ENCODE peak calls at places on chromosome 18, in six cellular contexts. N is A549; R is NT2/D1; D is 8988T; Y is esophagus muscularis mucosa; J is stimulated activated CD4-positive, alpha-beta T cell treated with anti-CD3 and anti-CD28 coated beads, Interleukin-1b, Interleukin-23, amount 100 ng/mL, for 24 hours. C is an unnamed sample.

GRCh38 chr18:52670903-52671302 is 330.9 kb downstream of the DCC start:
- DNase-seq in N (peak; percentile 23), R (no peak), D (no peak), Y (no peak), J (no peak), C (peak; percentile 16)

GRCh38 chr18:10235553-10235952 is 218.9 kb upstream of the APCDD1 start:
- DNase-seq in N (no peak), R (no peak), D (no peak), Y (peak; percentile 90), J (no peak), C (no peak)

GRCh38 chr18:7815797-7816196 is 248.7 kb downstream of the PTPRM start:
- DNase-seq in N (no peak), R (no peak), D (no peak), Y (no peak), J (no peak), C (no peak)

GRCh38 chr18:32470136-32470712 is 458 bp downstream of the GAREM1 start:
- DNase-seq in N (peak; percentile 12), R (no peak), D (no peak), Y (no peak), J (no peak), C (no peak)

GRCh38 chr18:32343634-32344033 is 127.0 kb downstream of the GAREM1 start:
- DNase-seq in N (no peak), R (no peak), D (no peak), Y (no peak), J (no peak), C (no peak)

GRCh38 chr18:36051760-36052159 is 15.6 kb downstream of the RPRD1A start:
- DNase-seq in N (no peak), R (no peak), D (no peak), Y (no peak), J (no peak), C (no peak)

GRCh38 chr18:49059028-49059670 is 108.4 kb upstream of the SMAD7 start:
- DNase-seq in N (no peak), R (no peak), D (no peak), Y (no peak), J (no peak), C (no peak)

GRCh38 chr18:57190026-57190425 is 43.1 kb downstream of the BOD1L2 start:
- DNase-seq in N (no peak), R (no peak), D (no peak), Y (peak; percentile 62), J (no peak), C (no peak)

GRCh38 chr18:36862182-36862581 is 33.3 kb downstream of the KIAA1328 start:
- DNase-seq in N (no peak), R (no peak), D (no peak), Y (no peak), J (no peak), C (no peak)

GRCh38 chr18:73688161-73688560 is 459.5 kb downstream of the FBXO15 start:
- DNase-seq in N (no peak), R (no peak), D (no peak), Y (no peak), J (no peak), C (no peak)

GRCh38 chr18:22723221-22723620 is 209.9 kb upstream of the RBBP8 start:
- DNase-seq in N (no peak), R (no peak), D (no peak), Y (no peak), J (no peak), C (no peak)

GRCh38 chr18:22503803-22504202 is 86.1 kb upstream of the CTAGE1 start:
- DNase-seq in N (no peak), R (no peak), D (no peak), Y (no peak), J (no peak), C (no peak)

GRCh38 chr18:13621886-13622619 is 104.3 kb downstream of the FAM210A start:
- DNase-seq in N (no peak), R (no peak), D (no peak), Y (no peak), J (no peak), C (no peak)

GRCh38 chr18:35047697-35048292 is 6.6 kb downstream of the MAPRE2 start:
- DNase-seq in N (no peak), R (no peak), D (no peak), Y (peak; percentile 53), J (no peak), C (no peak)

GRCh38 chr18:71327443-71328120 is 1038.7 kb downstream of the SOCS6 start:
- DNase-seq in N (no peak), R (no peak), D (no peak), Y (no peak), J (no peak), C (no peak)

GRCh38 chr18:57957210-57957609 is 86.8 kb upstream of the NEDD4L start:
- DNase-seq in N (no peak), R (no peak), D (no peak), Y (no peak), J (no peak), C (no peak)

GRCh38 chr18:26074256-26074655 is 16.2 kb downstream of the SS18 start:
- DNase-seq in N (no peak), R (no peak), D (no peak), Y (no peak), J (no peak), C (no peak)